ENCODE peak calls at places on chromosome 15, in seven cellular contexts. U, G, F, X, C, D and I are unnamed samples. For H3K9me3, the result is how much of the 10 kb centered on the place peaks cover.

GRCh38 chr15:25690673-25691543 is 172.2 kb downstream of the ATP10A start:
- DNase-seq in U (no peak), G (no peak), F (no peak), X (no peak), C (peak), D (no peak), I (no peak)

GRCh38 chr15:85702321-85703230 is 92.1 kb downstream of the KLHL25 start:
- DNase-seq in U (no peak), G (no peak), F (no peak), X (no peak), C (no peak), D (no peak), I (no peak)

GRCh38 chr15:95556866-95557225 is 773.7 kb upstream of the NR2F2 start:
- DNase-seq in U (no peak), G (no peak), F (no peak), X (no peak), C (no peak), D (no peak), I (no peak)

GRCh38 chr15:68314563-68314962 is 37.0 kb downstream of the FEM1B start:
- DNase-seq in U (no peak), G (peak), F (no peak), X (no peak), C (peak), D (no peak), I (no peak)

GRCh38 chr15:90557651-90558084 is 27.9 kb downstream of the CRTC3 start:
- DNase-seq in U (peak), G (no peak), F (peak), X (peak), C (peak), D (peak), I (peak)

GRCh38 chr15:59997070-59997701 is 6.9 kb upstream of the FOXB1 start:
- DNase-seq in U (no peak), G (peak), F (no peak), X (no peak), C (no peak), D (no peak), I (no peak)

GRCh38 chr15:39411102-39411989 is 169.5 kb upstream of the THBS1 start:
- DNase-seq in U (no peak), G (no peak), F (no peak), X (no peak), C (no peak), D (no peak), I (no peak)

GRCh38 chr15:62976301-62976842 is 66.2 kb upstream of the TPM1 start:
- DNase-seq in U (no peak), G (no peak), F (no peak), X (no peak), C (no peak), D (no peak), I (no peak)

GRCh38 chr15:73686781-73687256 is 2.6 kb downstream of the CD276 start:
- DNase-seq in U (no peak), G (no peak), F (peak), X (no peak), C (no peak), D (no peak), I (no peak)

GRCh38 chr15:94259863-94260262 is 28.5 kb downstream of the MCTP2 start:
- DNase-seq in U (no peak), G (no peak), F (no peak), X (no peak), C (no peak), D (no peak), I (no peak)

GRCh38 chr15:65032823-65033537 is 3.5 kb upstream of the MTFMT start:
- DNase-seq in U (peak), G (peak), F (peak), X (no peak), C (peak), D (peak), I (peak)

GRCh38 chr15:46933332-46933731 is 784.0 kb upstream of the SEMA6D start:
- DNase-seq in U (no peak), G (no peak), F (no peak), X (no peak), C (no peak), D (no peak), I (no peak)

GRCh38 chr15:46938169-46938568 is 779.1 kb upstream of the SEMA6D start:
- DNase-seq in U (no peak), G (no peak), F (no peak), X (no peak), C (no peak), D (no peak), I (no peak)

GRCh38 chr15:46934851-46935250 is 782.5 kb upstream of the SEMA6D start:
- DNase-seq in U (no peak), G (no peak), F (no peak), X (no peak), C (no peak), D (no peak), I (no peak)
- H3K9me3 ChIP-seq in U (under half), G (under half), F (under half), X (under half), C (under half), D (under half), I (under half)

GRCh38 chr15:20351448-20351961 is 190.1 kb downstream of the GOLGA6L6 start:
- DNase-seq in U (no peak), G (peak), F (peak), X (no peak), C (peak), D (no peak), I (no peak)
- H3K9me3 ChIP-seq in U (under half), G (half or more), F (under half), X (under half), C (under half), D (under half), I (under half)

DNA sequence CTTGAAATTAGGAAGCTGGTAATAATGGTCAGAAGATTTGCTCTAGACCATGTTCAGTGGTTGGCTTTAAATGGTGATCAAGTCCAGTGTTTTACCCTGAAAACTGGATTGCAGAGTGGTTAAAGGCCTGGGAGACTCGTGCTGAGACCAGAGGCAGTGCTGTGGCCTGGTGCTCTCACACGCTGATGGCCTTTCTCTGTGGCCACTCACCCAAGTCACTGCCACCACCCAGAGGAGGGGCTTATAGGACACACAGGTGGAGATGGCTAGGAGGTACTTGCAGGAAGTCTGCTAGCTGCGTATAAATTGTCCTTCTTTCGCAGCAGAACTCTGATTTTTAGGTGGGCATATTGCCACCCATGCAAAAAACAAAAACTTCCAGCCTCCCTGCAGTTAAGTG is 6.2 kb upstream of the EHD4 start:
- DNase-seq in U (no peak), G (no peak), F (no peak), X (no peak), C (no peak), D (no peak), I (no peak)
- H3K9me3 ChIP-seq in U (under half), G (under half), F (under half), X (under half), C (under half), D (under half), I (under half)

GRCh38 chr15:87924433-87924832 is 332.1 kb downstream of the NTRK3 start:
- DNase-seq in U (no peak), G (no peak), F (no peak), X (no peak), C (no peak), D (no peak), I (no peak)
- H3K9me3 ChIP-seq in U (under half), G (under half), F (under half), X (under half), C (under half), D (under half), I (under half)

GRCh38 chr15:20280933-20281463 is 260.6 kb downstream of the GOLGA6L6 start:
- DNase-seq in U (no peak), G (no peak), F (no peak), X (no peak), C (peak), D (no peak), I (no peak)
- H3K9me3 ChIP-seq in U (under half), G (half or more), F (under half), X (under half), C (under half), D (under half), I (under half)